ENCODE peak calls at places on chromosomes 12 and 14, in ten cellular contexts. One of them, this sample, is unnamed.

GRCh38 chr14:28012629-28013415 is 753.8 kb upstream of the FOXG1 start:
- DNase-seq in epithelial cell of esophagus: no peak
- DNase-seq in left ventricle myocardium inferior: no peak
- DNase-seq in kidney: no peak
- DNase-seq in hepatocyte: no peak
- DNase-seq in AG09309: no peak
- DNase-seq in glutamatergic neuron: no peak
- DNase-seq in lower lobe of right lung: no peak
- DNase-seq in fibroblast of the aortic adventitia: no peak
- DNase-seq in uterus: no peak
- DNase-seq in this sample: no peak

GRCh38 chr12:23707270-23707669 is 242.2 kb downstream of the SOX5 start:
- DNase-seq in epithelial cell of esophagus: no peak
- DNase-seq in left ventricle myocardium inferior: no peak
- DNase-seq in kidney: no peak
- DNase-seq in hepatocyte: no peak
- DNase-seq in AG09309: no peak
- DNase-seq in glutamatergic neuron: no peak
- DNase-seq in lower lobe of right lung: no peak
- DNase-seq in fibroblast of the aortic adventitia: peak
- DNase-seq in uterus: no peak
- DNase-seq in this sample: no peak

GRCh38 chr14:96757456-96757855 is 39.7 kb upstream of the VRK1 start:
- DNase-seq in epithelial cell of esophagus: no peak
- DNase-seq in left ventricle myocardium inferior: no peak
- DNase-seq in kidney: no peak
- DNase-seq in hepatocyte: no peak
- DNase-seq in AG09309: no peak
- DNase-seq in glutamatergic neuron: no peak
- DNase-seq in lower lobe of right lung: no peak
- DNase-seq in fibroblast of the aortic adventitia: no peak
- DNase-seq in uterus: no peak
- DNase-seq in this sample: no peak

GRCh38 chr12:62210422-62210821 is 49.8 kb upstream of the USP15 start:
- DNase-seq in epithelial cell of esophagus: peak
- DNase-seq in left ventricle myocardium inferior: peak
- DNase-seq in kidney: no peak
- DNase-seq in hepatocyte: peak
- DNase-seq in AG09309: peak
- DNase-seq in glutamatergic neuron: peak
- DNase-seq in lower lobe of right lung: peak
- DNase-seq in fibroblast of the aortic adventitia: peak
- DNase-seq in uterus: no peak
- DNase-seq in this sample: no peak

GRCh38 chr12:90677552-90677951 is 277.4 kb downstream of the CCER1 start:
- DNase-seq in epithelial cell of esophagus: no peak
- DNase-seq in left ventricle myocardium inferior: no peak
- DNase-seq in kidney: no peak
- DNase-seq in hepatocyte: no peak
- DNase-seq in AG09309: no peak
- DNase-seq in glutamatergic neuron: no peak
- DNase-seq in lower lobe of right lung: no peak
- DNase-seq in fibroblast of the aortic adventitia: no peak
- DNase-seq in uterus: no peak
- DNase-seq in this sample: no peak

GRCh38 chr14:74275265-74275841 is 27.4 kb downstream of the ABCD4 start:
- DNase-seq in epithelial cell of esophagus: peak
- DNase-seq in left ventricle myocardium inferior: no peak
- DNase-seq in kidney: no peak
- DNase-seq in hepatocyte: peak
- DNase-seq in AG09309: peak
- DNase-seq in glutamatergic neuron: no peak
- DNase-seq in lower lobe of right lung: no peak
- DNase-seq in fibroblast of the aortic adventitia: peak
- DNase-seq in uterus: no peak
- DNase-seq in this sample: no peak

GRCh38 chr14:97781961-97782360 is 984.8 kb downstream of the VRK1 start:
- DNase-seq in epithelial cell of esophagus: no peak
- DNase-seq in left ventricle myocardium inferior: no peak
- DNase-seq in kidney: no peak
- DNase-seq in hepatocyte: no peak
- DNase-seq in AG09309: no peak
- DNase-seq in glutamatergic neuron: no peak
- DNase-seq in lower lobe of right lung: no peak
- DNase-seq in fibroblast of the aortic adventitia: no peak
- DNase-seq in uterus: no peak
- DNase-seq in this sample: no peak

GRCh38 chr12:78204926-78205325 is 374.2 kb downstream of the NAV3 start:
- DNase-seq in epithelial cell of esophagus: no peak
- DNase-seq in left ventricle myocardium inferior: no peak
- DNase-seq in kidney: no peak
- DNase-seq in hepatocyte: no peak
- DNase-seq in AG09309: no peak
- DNase-seq in glutamatergic neuron: no peak
- DNase-seq in lower lobe of right lung: no peak
- DNase-seq in fibroblast of the aortic adventitia: peak
- DNase-seq in uterus: no peak
- DNase-seq in this sample: no peak

GRCh38 chr12:127677537-127678131 is 589.3 kb upstream of the TMEM132C start:
- DNase-seq in epithelial cell of esophagus: peak
- DNase-seq in left ventricle myocardium inferior: peak
- DNase-seq in kidney: peak
- DNase-seq in hepatocyte: peak
- DNase-seq in AG09309: peak
- DNase-seq in glutamatergic neuron: peak
- DNase-seq in lower lobe of right lung: peak
- DNase-seq in fibroblast of the aortic adventitia: peak
- DNase-seq in uterus: peak
- DNase-seq in this sample: peak

GRCh38 chr12:114166360-114166759 is 200.2 kb upstream of the RBM19 start:
- DNase-seq in epithelial cell of esophagus: no peak
- DNase-seq in left ventricle myocardium inferior: no peak
- DNase-seq in kidney: no peak
- DNase-seq in hepatocyte: peak
- DNase-seq in AG09309: peak
- DNase-seq in glutamatergic neuron: peak
- DNase-seq in lower lobe of right lung: no peak
- DNase-seq in fibroblast of the aortic adventitia: peak
- DNase-seq in uterus: peak
- DNase-seq in this sample: no peak

GRCh38 chr12:95648990-95649791 is 97.9 kb upstream of the USP44 start:
- DNase-seq in epithelial cell of esophagus: peak
- DNase-seq in left ventricle myocardium inferior: no peak
- DNase-seq in kidney: peak
- DNase-seq in hepatocyte: peak
- DNase-seq in AG09309: peak
- DNase-seq in glutamatergic neuron: no peak
- DNase-seq in lower lobe of right lung: no peak
- DNase-seq in fibroblast of the aortic adventitia: peak
- DNase-seq in uterus: no peak
- DNase-seq in this sample: no peak

GRCh38 chr12:11719678-11720099 is 70.2 kb downstream of the ETV6 start:
- DNase-seq in epithelial cell of esophagus: peak
- DNase-seq in left ventricle myocardium inferior: peak
- DNase-seq in kidney: peak
- DNase-seq in hepatocyte: no peak
- DNase-seq in AG09309: no peak
- DNase-seq in glutamatergic neuron: no peak
- DNase-seq in lower lobe of right lung: peak
- DNase-seq in fibroblast of the aortic adventitia: peak
- DNase-seq in uterus: no peak
- DNase-seq in this sample: no peak

GRCh38 chr12:4434299-4434698 is 11.3 kb downstream of the FGF6 start:
- DNase-seq in epithelial cell of esophagus: no peak
- DNase-seq in left ventricle myocardium inferior: no peak
- DNase-seq in kidney: no peak
- DNase-seq in hepatocyte: no peak
- DNase-seq in AG09309: no peak
- DNase-seq in glutamatergic neuron: no peak
- DNase-seq in lower lobe of right lung: no peak
- DNase-seq in fibroblast of the aortic adventitia: no peak
- DNase-seq in uterus: no peak
- DNase-seq in this sample: no peak

GRCh38 chr12:10641735-10642500 is 28.5 kb upstream of the MAGOHB start:
- DNase-seq in epithelial cell of esophagus: peak
- DNase-seq in left ventricle myocardium inferior: no peak
- DNase-seq in kidney: no peak
- DNase-seq in hepatocyte: no peak
- DNase-seq in AG09309: no peak
- DNase-seq in glutamatergic neuron: no peak
- DNase-seq in lower lobe of right lung: no peak
- DNase-seq in fibroblast of the aortic adventitia: peak
- DNase-seq in uterus: no peak
- DNase-seq in this sample: no peak

GRCh38 chr12:77946541-77947021 is 115.9 kb downstream of the NAV3 start:
- DNase-seq in epithelial cell of esophagus: peak
- DNase-seq in left ventricle myocardium inferior: no peak
- DNase-seq in kidney: no peak
- DNase-seq in hepatocyte: no peak
- DNase-seq in AG09309: no peak
- DNase-seq in glutamatergic neuron: no peak
- DNase-seq in lower lobe of right lung: no peak
- DNase-seq in fibroblast of the aortic adventitia: peak
- DNase-seq in uterus: no peak
- DNase-seq in this sample: no peak

GRCh38 chr12:2359725-2360629 is 307.2 kb downstream of the CACNA1C start:
- DNase-seq in epithelial cell of esophagus: no peak
- DNase-seq in left ventricle myocardium inferior: no peak
- DNase-seq in kidney: no peak
- DNase-seq in hepatocyte: no peak
- DNase-seq in AG09309: no peak
- DNase-seq in glutamatergic neuron: no peak
- DNase-seq in lower lobe of right lung: no peak
- DNase-seq in fibroblast of the aortic adventitia: no peak
- DNase-seq in uterus: no peak
- DNase-seq in this sample: no peak

GRCh38 chr12:2364566-2365165 is 311.9 kb downstream of the CACNA1C start:
- DNase-seq in epithelial cell of esophagus: peak
- DNase-seq in left ventricle myocardium inferior: no peak
- DNase-seq in kidney: no peak
- DNase-seq in hepatocyte: no peak
- DNase-seq in AG09309: no peak
- DNase-seq in glutamatergic neuron: no peak
- DNase-seq in lower lobe of right lung: peak
- DNase-seq in fibroblast of the aortic adventitia: no peak
- DNase-seq in uterus: no peak
- DNase-seq in this sample: no peak

GRCh38 chr12:2363836-2364565 is 311.2 kb downstream of the CACNA1C start:
- DNase-seq in epithelial cell of esophagus: no peak
- DNase-seq in left ventricle myocardium inferior: no peak
- DNase-seq in kidney: no peak
- DNase-seq in hepatocyte: no peak
- DNase-seq in AG09309: no peak
- DNase-seq in glutamatergic neuron: no peak
- DNase-seq in lower lobe of right lung: no peak
- DNase-seq in fibroblast of the aortic adventitia: no peak
- DNase-seq in uterus: no peak
- DNase-seq in this sample: no peak

GRCh38 chr12:2358986-2359658 is 306.3 kb downstream of the CACNA1C start:
- DNase-seq in epithelial cell of esophagus: no peak
- DNase-seq in left ventricle myocardium inferior: no peak
- DNase-seq in kidney: no peak
- DNase-seq in hepatocyte: no peak
- DNase-seq in AG09309: no peak
- DNase-seq in glutamatergic neuron: no peak
- DNase-seq in lower lobe of right lung: no peak
- DNase-seq in fibroblast of the aortic adventitia: peak
- DNase-seq in uterus: no peak
- DNase-seq in this sample: no peak

GRCh38 chr12:2360630-2361170 is 307.9 kb downstream of the CACNA1C start:
- DNase-seq in epithelial cell of esophagus: no peak
- DNase-seq in left ventricle myocardium inferior: no peak
- DNase-seq in kidney: no peak
- DNase-seq in hepatocyte: no peak
- DNase-seq in AG09309: no peak
- DNase-seq in glutamatergic neuron: no peak
- DNase-seq in lower lobe of right lung: no peak
- DNase-seq in fibroblast of the aortic adventitia: no peak
- DNase-seq in uterus: no peak
- DNase-seq in this sample: no peak
- TF ChIP-seq CTCF in epithelial cell of esophagus: no peak
- TF ChIP-seq CTCF in left ventricle myocardium inferior: peak
- TF ChIP-seq CTCF in kidney: no peak
- TF ChIP-seq CTCF in hepatocyte: no peak
- TF ChIP-seq CTCF in AG09309: peak
- TF ChIP-seq CTCF in glutamatergic neuron: peak
- TF ChIP-seq CTCF in lower lobe of right lung: peak
- TF ChIP-seq CTCF in fibroblast of the aortic adventitia: peak
- TF ChIP-seq CTCF in uterus: no peak
- TF ChIP-seq CTCF in this sample: no peak

GRCh38 chr12:80709811-80710726 is 2.6 kb downstream of the MYF6 start:
- DNase-seq in epithelial cell of esophagus: peak
- DNase-seq in left ventricle myocardium inferior: no peak
- DNase-seq in kidney: no peak
- DNase-seq in hepatocyte: peak
- DNase-seq in AG09309: no peak
- DNase-seq in glutamatergic neuron: peak
- DNase-seq in lower lobe of right lung: no peak
- DNase-seq in fibroblast of the aortic adventitia: no peak
- DNase-seq in uterus: no peak
- DNase-seq in this sample: no peak
- TF ChIP-seq CTCF in epithelial cell of esophagus: peak
- TF ChIP-seq CTCF in left ventricle myocardium inferior: peak
- TF ChIP-seq CTCF in kidney: peak
- TF ChIP-seq CTCF in hepatocyte: peak
- TF ChIP-seq CTCF in AG09309: peak
- TF ChIP-seq CTCF in glutamatergic neuron: peak
- TF ChIP-seq CTCF in lower lobe of right lung: no peak
- TF ChIP-seq CTCF in fibroblast of the aortic adventitia: peak
- TF ChIP-seq CTCF in uterus: no peak
- TF ChIP-seq CTCF in this sample: no peak

GRCh38 chr12:79512068-79512467 is 178.7 kb downstream of the PAWR start:
- DNase-seq in epithelial cell of esophagus: no peak
- DNase-seq in left ventricle myocardium inferior: no peak
- DNase-seq in kidney: no peak
- DNase-seq in hepatocyte: no peak
- DNase-seq in AG09309: no peak
- DNase-seq in glutamatergic neuron: peak
- DNase-seq in lower lobe of right lung: no peak
- DNase-seq in fibroblast of the aortic adventitia: no peak
- DNase-seq in uterus: no peak
- DNase-seq in this sample: no peak
- TF ChIP-seq CTCF in epithelial cell of esophagus: no peak
- TF ChIP-seq CTCF in left ventricle myocardium inferior: no peak
- TF ChIP-seq CTCF in kidney: no peak
- TF ChIP-seq CTCF in hepatocyte: no peak
- TF ChIP-seq CTCF in AG09309: no peak
- TF ChIP-seq CTCF in glutamatergic neuron: no peak
- TF ChIP-seq CTCF in lower lobe of right lung: no peak
- TF ChIP-seq CTCF in fibroblast of the aortic adventitia: no peak
- TF ChIP-seq CTCF in uterus: no peak
- TF ChIP-seq CTCF in this sample: no peak

DNA sequence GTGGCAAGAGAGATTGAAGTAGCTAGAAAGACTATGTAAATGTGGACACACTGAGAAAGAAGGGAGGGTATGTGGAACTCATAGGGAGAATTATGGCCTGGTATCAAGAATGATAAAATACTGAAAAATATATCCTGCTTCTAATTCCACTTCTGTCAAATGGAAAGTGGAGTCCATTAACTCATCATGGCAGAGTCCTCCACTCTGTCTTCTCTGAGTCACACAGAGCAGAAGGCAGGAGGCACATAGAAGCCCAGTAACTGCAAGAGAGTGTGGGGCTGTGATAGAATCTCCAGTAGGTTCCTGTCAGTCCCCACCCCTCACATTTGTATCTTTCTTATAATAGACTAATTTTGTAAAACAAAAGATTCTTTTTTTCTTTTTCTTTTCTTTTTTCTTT is 223.7 kb downstream of the AKAP6 start:
- DNase-seq in epithelial cell of esophagus: no peak
- DNase-seq in left ventricle myocardium inferior: no peak
- DNase-seq in kidney: no peak
- DNase-seq in hepatocyte: no peak
- DNase-seq in AG09309: no peak
- DNase-seq in glutamatergic neuron: no peak
- DNase-seq in lower lobe of right lung: no peak
- DNase-seq in fibroblast of the aortic adventitia: no peak
- DNase-seq in uterus: no peak
- DNase-seq in this sample: no peak
- TF ChIP-seq CTCF in epithelial cell of esophagus: no peak
- TF ChIP-seq CTCF in left ventricle myocardium inferior: no peak
- TF ChIP-seq CTCF in kidney: no peak
- TF ChIP-seq CTCF in hepatocyte: no peak
- TF ChIP-seq CTCF in AG09309: no peak
- TF ChIP-seq CTCF in glutamatergic neuron: no peak
- TF ChIP-seq CTCF in lower lobe of right lung: no peak
- TF ChIP-seq CTCF in fibroblast of the aortic adventitia: no peak
- TF ChIP-seq CTCF in uterus: no peak
- TF ChIP-seq CTCF in this sample: no peak

This sample was measured in omental fat pad.